ENCODE peak calls at places on chromosomes 5 and 9, in four cellular contexts. M is mesendoderm, E is cardiac muscle cell, P is colonic mucosa. D is an unnamed sample.

GRCh38 chr9:133694686-133695085 is 43.5 kb downstream of the SARDH start:
- DNase-seq in E (no peak), M (no peak), P (no peak), D (no peak)

GRCh38 chr5:157328277-157328912 is 62.5 kb downstream of the CYFIP2 start:
- DNase-seq in M (peak; percentile 89), P (peak; percentile 49), E (peak; percentile 86), D (peak; percentile 65)

GRCh38 chr5:168529361-168530234 is 493 bp downstream of the FBLL1 start:
- DNase-seq in E (peak; percentile 41), M (peak; percentile 19), P (no peak), D (no peak)

GRCh38 chr5:174110290-174110689 is 64.8 kb downstream of the NSG2 start:
- DNase-seq in M (no peak), P (no peak), E (no peak), D (no peak)

GRCh38 chr5:159448-160172 is 31.7 kb upstream of the LRRC14B start:
- DNase-seq in P (no peak), M (no peak), E (no peak), D (peak; percentile 58)

GRCh38 chr5:96933764-96934163 is 2.1 kb upstream of the LNPEP start:
- DNase-seq in P (no peak), E (no peak), M (peak; percentile 13), D (no peak)

GRCh38 chr5:32283539-32284377 is 29.0 kb downstream of the MTMR12 start:
- DNase-seq in E (no peak), M (peak; percentile 52), P (no peak), D (no peak)

GRCh38 chr9:35714579-35715252 is 17.3 kb downstream of the TLN1 start:
- DNase-seq in M (no peak), E (no peak), P (no peak), D (no peak)

GRCh38 chr5:150848271-150848670 is 1.9 kb downstream of the IRGM start:
- DNase-seq in E (no peak), P (no peak), M (no peak), D (no peak)

GRCh38 chr5:176810084-176810597 is at the start of gene UNC5A:
- DNase-seq in M (peak; percentile 73), P (peak; percentile 31), E (peak; percentile 77), D (peak; percentile 48)

GRCh38 chr9:137156567-137157375 is 13.1 kb downstream of the LRRC26 start:
- DNase-seq in P (peak; percentile 61), E (peak; percentile 22), M (peak; percentile 46), D (no peak)

GRCh38 chr5:82855893-82856292 is 221.3 kb downstream of the TMEM167A start:
- DNase-seq in E (no peak), M (peak; percentile 42), P (no peak), D (no peak)

GRCh38 chr5:7047862-7048261 is 334.6 kb downstream of the TENT4A start:
- DNase-seq in E (no peak), P (peak; percentile 54), M (no peak), D (no peak)

GRCh38 chr5:6470672-6471071 is 22.0 kb downstream of the UBE2QL1 start:
- DNase-seq in E (no peak), P (no peak), M (no peak), D (no peak)

GRCh38 chr5:5188377-5189020 is 48.4 kb downstream of the ADAMTS16 start:
- DNase-seq in M (no peak), P (no peak), E (no peak), D (no peak)

GRCh38 chr5:78895616-78896015 is 89.5 kb downstream of the ARSB start:
- DNase-seq in M (no peak), P (no peak), E (no peak), D (no peak)

GRCh38 chr9:119736478-119737454 is 367.5 kb upstream of the BRINP1 start:
- DNase-seq in E (no peak), P (no peak), M (no peak), D (no peak)

GRCh38 chr5:78004559-78004958 is 228.4 kb upstream of the TBCA start:
- DNase-seq in E (no peak), M (no peak), P (no peak), D (no peak)

GRCh38 chr9:132627120-132627519 is 42.7 kb downstream of the DDX31 start:
- DNase-seq in M (no peak), E (no peak), P (peak; percentile 53), D (no peak)

GRCh38 chr9:132627594-132627993 is 42.2 kb downstream of the DDX31 start:
- DNase-seq in P (no peak), M (no peak), E (no peak), D (no peak)

GRCh38 chr9:132630116-132630515 is 39.7 kb downstream of the DDX31 start:
- DNase-seq in E (no peak), P (no peak), M (no peak), D (no peak)

GRCh38 chr9:132630811-132631210 is 39.0 kb downstream of the DDX31 start:
- DNase-seq in M (no peak), E (no peak), P (no peak), D (no peak)

DNA sequence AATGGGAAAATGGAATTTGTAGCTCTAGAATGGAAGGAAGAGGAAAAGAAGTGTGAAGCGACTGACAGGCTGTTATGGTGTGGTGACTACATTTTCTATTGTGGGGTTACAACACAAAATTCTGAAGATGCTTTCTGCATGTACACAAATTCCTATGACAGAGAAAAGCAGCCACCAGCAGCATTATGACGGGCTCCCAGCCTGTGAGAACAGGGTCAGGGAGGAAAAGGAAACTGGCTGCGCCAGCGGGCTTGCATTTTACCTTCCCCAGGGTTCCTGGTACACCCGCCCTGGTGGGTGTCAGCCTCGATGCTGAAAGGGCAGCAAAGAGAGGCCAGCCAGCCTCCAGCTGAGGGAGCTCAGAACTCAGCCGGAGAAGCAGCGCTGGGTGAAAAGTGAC is 41.0 kb downstream of the DDX31 start:
- DNase-seq in E (no peak), M (no peak), P (no peak), D (no peak)
- H3K4me3 ChIP-seq in E (no peak overlapping the region), M (no peak overlapping the region), P (no peak overlapping the region), D (no peak overlapping the region)

GRCh38 chr9:88476491-88477271 is 58.3 kb upstream of the NXNL2 start:
- DNase-seq in M (peak; percentile 52), E (peak; percentile 13), P (no peak), D (peak; percentile 12)
- H3K27ac ChIP-seq in M (no peak overlapping the region), E (peak overlapping the region; percentile 65), P (no peak overlapping the region), D (no peak overlapping the region)

DNA sequence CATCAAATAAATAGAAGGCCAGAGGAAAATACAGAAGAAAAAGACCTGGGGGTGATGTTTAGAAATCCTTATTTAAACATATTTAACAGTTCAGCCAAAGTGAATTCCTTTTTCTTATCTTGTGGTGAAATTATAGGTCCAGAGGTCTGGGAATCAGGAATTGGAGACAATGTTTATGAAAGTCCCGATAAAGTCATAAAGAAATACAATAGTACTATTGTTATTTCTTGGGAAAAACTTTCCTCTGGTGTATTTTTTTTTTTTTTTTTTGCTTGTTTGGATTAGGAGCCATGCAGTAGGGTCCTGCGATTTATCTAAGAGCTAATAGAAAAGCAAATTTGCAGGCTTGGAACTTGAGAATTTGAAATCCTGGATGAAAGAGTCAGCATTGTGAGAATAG is 426 bp downstream of the C7 start:
- DNase-seq in E (no peak), P (no peak), M (no peak), D (peak; percentile 26)
- H3K4me3 ChIP-seq in E (peak overlapping the region; percentile 20), P (no peak overlapping the region), M (no peak overlapping the region), D (no peak overlapping the region)

GRCh38 chr9:112012026-112012902 is 115.7 kb downstream of the UGCG start:
- DNase-seq in P (peak; percentile 73), M (no peak), E (no peak), D (peak; percentile 90)
- H3K27ac ChIP-seq in P (peak overlapping the region; percentile 70), M (no peak overlapping the region), E (no peak overlapping the region), D (peak overlapping the region; percentile 84)

DNA sequence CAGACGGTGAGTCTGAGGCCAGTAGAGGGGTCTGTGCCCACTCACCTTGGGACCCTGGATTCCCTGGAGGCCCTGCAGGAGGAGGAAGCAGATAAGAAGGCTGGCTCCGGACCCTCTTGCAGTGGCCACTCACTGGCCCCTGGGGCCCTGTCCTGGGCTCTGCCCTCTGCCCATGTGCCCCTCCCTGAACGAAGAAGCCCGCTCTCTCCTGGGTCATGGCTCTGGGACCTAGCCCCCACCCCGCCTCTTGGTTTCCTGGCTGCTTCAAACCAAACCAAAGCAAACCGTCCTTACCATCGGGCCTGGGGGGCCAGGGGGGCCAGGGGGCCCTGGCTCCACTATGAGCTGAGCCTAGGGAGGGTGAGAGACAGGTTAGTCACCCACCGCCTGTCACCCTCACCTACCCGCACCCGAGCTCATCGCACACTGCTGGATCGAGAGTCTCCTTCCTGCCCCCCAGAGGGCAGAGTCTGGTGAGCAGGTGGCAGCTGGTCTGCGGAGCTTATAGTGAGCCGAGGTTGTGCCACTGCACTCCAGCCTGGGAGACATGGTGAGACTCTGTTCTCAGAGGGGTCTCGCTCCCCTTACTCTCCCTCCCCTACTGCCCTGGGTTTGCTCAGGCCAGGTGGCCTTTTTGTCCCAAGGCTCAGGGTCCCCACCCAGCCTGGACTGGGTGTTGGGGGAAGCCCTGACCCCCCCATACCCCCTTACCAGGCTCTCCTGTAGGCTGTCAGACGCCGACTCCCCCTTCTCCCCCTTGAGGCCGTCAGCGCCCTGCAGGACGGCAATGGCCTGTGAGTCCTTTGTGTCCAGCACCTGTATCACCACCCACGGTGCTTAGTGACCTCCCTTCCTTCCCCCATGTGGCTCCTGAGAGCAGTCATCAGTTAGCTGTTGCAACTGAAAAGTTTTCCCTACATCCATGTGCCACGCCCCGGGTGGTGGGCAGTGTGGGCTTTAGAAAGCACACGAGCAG is 15.2 kb upstream of the PHYKPL start:
- DNase-seq in M (no peak), P (no peak), E (no peak), D (no peak)
- H3K4me3 ChIP-seq in M (no peak overlapping the region), P (no peak overlapping the region), E (no peak overlapping the region), D (no peak overlapping the region)

GRCh38 chr5:81825237-81825636 is 74.3 kb upstream of the SSBP2 start:
- DNase-seq in E (peak; percentile 76), P (no peak), M (no peak), D (peak; percentile 20)

GRCh38 chr5:81827522-81827921 is 76.6 kb upstream of the SSBP2 start:
- DNase-seq in M (no peak), P (no peak), E (no peak), D (no peak)

GRCh38 chr5:81830602-81831001 is 79.7 kb upstream of the SSBP2 start:
- DNase-seq in M (no peak), P (no peak), E (no peak), D (no peak)

GRCh38 chr5:81829242-81829641 is 78.3 kb upstream of the SSBP2 start:
- DNase-seq in P (no peak), M (no peak), E (no peak), D (no peak)

DNA sequence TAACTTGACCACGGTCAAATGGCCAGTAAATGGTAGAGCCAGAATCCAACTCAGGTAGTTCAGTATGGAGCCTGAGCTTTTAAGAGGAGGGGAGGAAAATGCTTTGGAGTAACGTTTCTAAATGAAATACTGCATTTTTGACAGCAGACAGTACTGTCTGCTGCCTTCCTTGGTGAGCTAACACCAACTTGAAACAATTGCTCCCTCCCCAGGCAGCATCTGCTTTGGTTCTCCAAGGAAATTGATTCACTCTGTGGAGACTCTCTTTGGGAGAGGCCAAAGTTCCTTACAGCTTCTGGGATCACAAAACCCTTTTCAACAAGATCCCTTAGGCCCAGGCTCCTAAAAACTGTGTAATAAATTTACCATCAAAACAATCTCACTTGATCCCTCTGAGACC is 75.2 kb upstream of the SSBP2 start:
- DNase-seq in E (no peak), M (peak; percentile 42), P (no peak), D (no peak)
- H3K27ac ChIP-seq in E (no peak overlapping the region), M (no peak overlapping the region), P (no peak overlapping the region), D (no peak overlapping the region)